ENCODE peak calls at places on chromosome 17, in five cellular contexts. One of them, this sample, is unnamed. For H3K4me1, the result is how much of the 10 kb centered on the place peaks cover.

GRCh38 chr17:41775394-41776226 is 10.9 kb downstream of the JUP start:
- DNase-seq in tibial artery: no peak
- DNase-seq in mesenchymal stem cell: no peak
- DNase-seq in lung: no peak
- DNase-seq in transverse colon: peak
- DNase-seq in this sample: no peak

GRCh38 chr17:6936370-6937028 is 59.4 kb upstream of the ALOX12 start:
- DNase-seq in tibial artery: peak
- DNase-seq in mesenchymal stem cell: no peak
- DNase-seq in lung: peak
- DNase-seq in transverse colon: peak
- DNase-seq in this sample: no peak

GRCh38 chr17:6654816-6655731 is 3.5 kb downstream of the C17orf100 start:
- DNase-seq in tibial artery: no peak
- DNase-seq in mesenchymal stem cell: peak
- DNase-seq in lung: peak
- DNase-seq in transverse colon: peak
- DNase-seq in this sample: no peak

GRCh38 chr17:75096082-75096625 is 8.4 kb downstream of the SLC16A5 start:
- DNase-seq in tibial artery: peak
- DNase-seq in mesenchymal stem cell: peak
- DNase-seq in lung: peak
- DNase-seq in transverse colon: peak
- DNase-seq in this sample: peak

GRCh38 chr17:385195-385835 is 32.7 kb upstream of the RPH3AL start:
- DNase-seq in tibial artery: peak
- DNase-seq in mesenchymal stem cell: peak
- DNase-seq in lung: peak
- DNase-seq in transverse colon: peak
- DNase-seq in this sample: peak

GRCh38 chr17:74012465-74012864 is 191.0 kb upstream of the RPL38 start:
- DNase-seq in tibial artery: no peak
- DNase-seq in mesenchymal stem cell: no peak
- DNase-seq in lung: no peak
- DNase-seq in transverse colon: no peak
- DNase-seq in this sample: no peak

GRCh38 chr17:79843917-79844815 is 4.9 kb upstream of the CBX4 start:
- DNase-seq in tibial artery: peak
- DNase-seq in mesenchymal stem cell: peak
- DNase-seq in lung: no peak
- DNase-seq in transverse colon: peak
- DNase-seq in this sample: peak

GRCh38 chr17:18362509-18363020 is 785 bp downstream of the SHMT1 start:
- DNase-seq in tibial artery: peak
- DNase-seq in mesenchymal stem cell: peak
- DNase-seq in lung: peak
- DNase-seq in transverse colon: peak
- DNase-seq in this sample: peak

GRCh38 chr17:80529904-80530292 is 14.7 kb upstream of the RPTOR start:
- DNase-seq in tibial artery: no peak
- DNase-seq in mesenchymal stem cell: no peak
- DNase-seq in lung: no peak
- DNase-seq in transverse colon: no peak
- DNase-seq in this sample: no peak

GRCh38 chr17:65121916-65122821 is 15.0 kb upstream of the RGS9 start:
- DNase-seq in tibial artery: no peak
- DNase-seq in mesenchymal stem cell: no peak
- DNase-seq in lung: no peak
- DNase-seq in transverse colon: peak
- DNase-seq in this sample: no peak

GRCh38 chr17:1399366-1399678 is 700 bp downstream of the YWHAE start:
- DNase-seq in tibial artery: peak
- DNase-seq in mesenchymal stem cell: no peak
- DNase-seq in lung: no peak
- DNase-seq in transverse colon: no peak
- DNase-seq in this sample: peak

GRCh38 chr17:56681561-56682266 is 88.2 kb downstream of the NOG start:
- DNase-seq in tibial artery: no peak
- DNase-seq in mesenchymal stem cell: peak
- DNase-seq in lung: no peak
- DNase-seq in transverse colon: no peak
- DNase-seq in this sample: no peak

GRCh38 chr17:57956311-57957119 is 1.3 kb upstream of the CUEDC1 start:
- DNase-seq in tibial artery: no peak
- DNase-seq in mesenchymal stem cell: no peak
- DNase-seq in lung: no peak
- DNase-seq in transverse colon: no peak
- DNase-seq in this sample: peak

GRCh38 chr17:83192161-83192788 is 112.9 kb downstream of the METRNL start:
- DNase-seq in tibial artery: peak
- DNase-seq in mesenchymal stem cell: peak
- DNase-seq in lung: no peak
- DNase-seq in transverse colon: peak
- DNase-seq in this sample: peak

GRCh38 chr17:59498421-59499307 is 66.7 kb upstream of the DHX40 start:
- DNase-seq in tibial artery: no peak
- DNase-seq in mesenchymal stem cell: no peak
- DNase-seq in lung: no peak
- DNase-seq in transverse colon: no peak
- DNase-seq in this sample: no peak

GRCh38 chr17:10769840-10770239 is 34.1 kb downstream of the TMEM238L start:
- DNase-seq in tibial artery: no peak
- DNase-seq in mesenchymal stem cell: no peak
- DNase-seq in lung: no peak
- DNase-seq in transverse colon: no peak
- DNase-seq in this sample: no peak

GRCh38 chr17:27518048-27518447 is 61.8 kb downstream of the KSR1 start:
- DNase-seq in tibial artery: no peak
- DNase-seq in mesenchymal stem cell: no peak
- DNase-seq in lung: no peak
- DNase-seq in transverse colon: no peak
- DNase-seq in this sample: no peak

GRCh38 chr17:3385869-3386816 is at the start of gene OR3A2:
- DNase-seq in tibial artery: no peak
- DNase-seq in mesenchymal stem cell: no peak
- DNase-seq in lung: no peak
- DNase-seq in transverse colon: no peak
- DNase-seq in this sample: no peak

GRCh38 chr17:56593073-56593740 is at the start of gene NOG:
- DNase-seq in tibial artery: peak
- DNase-seq in mesenchymal stem cell: peak
- DNase-seq in lung: peak
- DNase-seq in transverse colon: no peak
- DNase-seq in this sample: peak

GRCh38 chr17:72270530-72270929 is 149.7 kb downstream of the SOX9 start:
- DNase-seq in tibial artery: peak
- DNase-seq in mesenchymal stem cell: peak
- DNase-seq in lung: peak
- DNase-seq in transverse colon: no peak
- DNase-seq in this sample: peak

GRCh38 chr17:8832711-8833352 is 33.7 kb upstream of the MFSD6L start:
- DNase-seq in tibial artery: no peak
- DNase-seq in mesenchymal stem cell: no peak
- DNase-seq in lung: no peak
- DNase-seq in transverse colon: peak
- DNase-seq in this sample: no peak

GRCh38 chr17:72421128-72422092 is 300.6 kb downstream of the SOX9 start:
- DNase-seq in tibial artery: no peak
- DNase-seq in mesenchymal stem cell: peak
- DNase-seq in lung: peak
- DNase-seq in transverse colon: peak
- DNase-seq in this sample: no peak

DNA sequence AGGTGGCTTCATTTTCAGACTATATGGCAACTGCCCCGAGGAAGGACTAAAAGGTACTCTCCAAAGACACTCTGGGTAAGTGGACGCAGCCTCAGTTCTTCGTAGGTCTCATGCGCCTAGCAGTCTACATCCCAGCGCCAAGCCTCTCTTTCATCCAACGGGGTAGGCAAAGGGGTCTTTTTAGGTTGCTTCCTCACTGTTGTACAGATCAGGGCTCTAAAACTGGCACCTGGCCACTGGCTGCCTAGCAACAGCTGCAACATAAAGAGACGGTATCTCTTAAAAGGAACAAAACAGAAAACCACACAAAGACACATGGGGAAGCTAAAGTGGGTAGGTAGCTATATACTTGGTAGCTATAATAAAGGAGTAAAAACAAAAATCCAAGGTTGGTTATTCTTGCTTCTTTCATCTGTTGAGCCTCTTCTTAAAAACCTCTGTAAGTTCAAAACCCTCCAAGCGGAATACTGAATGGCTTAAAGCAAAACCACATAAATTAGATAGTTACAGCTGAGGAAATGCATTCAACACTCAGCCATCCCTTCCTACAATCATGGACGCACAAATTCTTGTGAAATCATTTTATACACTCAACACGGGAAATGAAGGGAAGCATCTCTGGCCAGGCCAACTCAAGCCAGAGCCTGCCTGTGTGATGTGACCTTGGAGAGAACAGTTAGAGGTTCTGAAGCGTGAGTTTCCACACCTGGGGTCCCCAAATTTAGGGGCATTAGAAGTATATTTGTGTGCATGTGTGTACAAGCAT is 22.7 kb downstream of the CYTH1 start:
- DNase-seq in tibial artery: peak
- DNase-seq in mesenchymal stem cell: peak
- DNase-seq in lung: no peak
- DNase-seq in transverse colon: peak
- DNase-seq in this sample: no peak
- H3K4me1 ChIP-seq in tibial artery: under half
- H3K4me1 ChIP-seq in mesenchymal stem cell: under half
- H3K4me1 ChIP-seq in lung: under half
- H3K4me1 ChIP-seq in transverse colon: under half
- H3K4me1 ChIP-seq in this sample: under half

GRCh38 chr17:32486091-32486700 is 597 bp upstream of the CDK5R1 start:
- DNase-seq in tibial artery: peak
- DNase-seq in mesenchymal stem cell: peak
- DNase-seq in lung: peak
- DNase-seq in transverse colon: peak
- DNase-seq in this sample: peak
- H3K4me1 ChIP-seq in tibial artery: under half
- H3K4me1 ChIP-seq in mesenchymal stem cell: under half
- H3K4me1 ChIP-seq in lung: under half
- H3K4me1 ChIP-seq in transverse colon: under half
- H3K4me1 ChIP-seq in this sample: under half

DNA sequence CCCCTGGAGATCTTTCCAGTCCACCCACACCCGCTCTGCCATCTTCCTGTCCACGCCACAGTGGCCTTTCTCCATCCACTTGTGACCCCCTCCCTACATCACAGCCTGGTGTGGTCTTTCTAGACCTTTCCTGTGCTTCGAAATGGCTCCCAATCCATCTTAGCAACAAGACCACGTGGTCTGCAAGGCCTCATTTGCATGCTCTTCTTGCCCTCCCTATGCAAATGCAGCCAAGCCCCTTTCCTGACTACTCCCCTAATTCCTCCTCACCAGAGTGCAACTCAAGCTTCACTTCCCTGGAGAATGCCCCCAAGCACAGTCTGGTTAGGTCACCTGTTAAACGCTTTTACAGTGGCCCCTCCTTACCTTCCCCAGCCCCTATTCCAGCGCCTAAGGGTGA is 6.1 kb downstream of the PPP1R9B start:
- DNase-seq in tibial artery: no peak
- DNase-seq in mesenchymal stem cell: no peak
- DNase-seq in lung: no peak
- DNase-seq in transverse colon: no peak
- DNase-seq in this sample: no peak
- H3K4me1 ChIP-seq in tibial artery: under half
- H3K4me1 ChIP-seq in mesenchymal stem cell: under half
- H3K4me1 ChIP-seq in lung: under half
- H3K4me1 ChIP-seq in transverse colon: half or more
- H3K4me1 ChIP-seq in this sample: under half

DNA sequence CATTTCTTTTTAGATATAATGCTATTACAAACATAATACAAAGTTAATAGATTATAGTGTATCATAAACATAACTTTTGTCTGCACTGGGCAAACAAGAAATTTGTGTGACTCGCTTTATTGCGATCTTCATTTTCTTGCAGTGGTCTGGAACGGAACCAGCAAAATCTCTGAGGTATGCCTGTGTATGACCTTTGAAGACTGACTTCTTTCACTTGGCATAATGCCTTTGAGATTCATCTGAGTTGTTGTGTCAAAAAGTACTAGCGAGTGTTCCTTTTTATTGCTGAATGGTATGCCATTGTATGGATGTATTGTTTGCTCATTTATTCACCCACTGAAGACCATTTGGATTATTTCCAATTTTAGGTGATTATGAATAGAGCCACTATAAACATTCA is 69.2 kb downstream of the TANC2 start:
- DNase-seq in tibial artery: no peak
- DNase-seq in mesenchymal stem cell: no peak
- DNase-seq in lung: no peak
- DNase-seq in transverse colon: no peak
- DNase-seq in this sample: no peak
- H3K4me1 ChIP-seq in tibial artery: under half
- H3K4me1 ChIP-seq in mesenchymal stem cell: under half
- H3K4me1 ChIP-seq in lung: under half
- H3K4me1 ChIP-seq in transverse colon: under half
- H3K4me1 ChIP-seq in this sample: under half

GRCh38 chr17:66348605-66349165 is 46.3 kb downstream of the PRKCA start:
- DNase-seq in tibial artery: no peak
- DNase-seq in mesenchymal stem cell: peak
- DNase-seq in lung: peak
- DNase-seq in transverse colon: peak
- DNase-seq in this sample: no peak
- H3K4me1 ChIP-seq in tibial artery: under half
- H3K4me1 ChIP-seq in mesenchymal stem cell: under half
- H3K4me1 ChIP-seq in lung: under half
- H3K4me1 ChIP-seq in transverse colon: half or more
- H3K4me1 ChIP-seq in this sample: under half

GRCh38 chr17:29714146-29714545 is 91.4 kb upstream of the CORO6 start:
- DNase-seq in tibial artery: no peak
- DNase-seq in mesenchymal stem cell: no peak
- DNase-seq in lung: no peak
- DNase-seq in transverse colon: no peak
- DNase-seq in this sample: no peak

GRCh38 chr17:29710891-29711418 is 88.2 kb upstream of the CORO6 start:
- DNase-seq in tibial artery: peak
- DNase-seq in mesenchymal stem cell: peak
- DNase-seq in lung: no peak
- DNase-seq in transverse colon: no peak
- DNase-seq in this sample: no peak

GRCh38 chr17:29713626-29714025 is 90.9 kb upstream of the CORO6 start:
- DNase-seq in tibial artery: no peak
- DNase-seq in mesenchymal stem cell: no peak
- DNase-seq in lung: no peak
- DNase-seq in transverse colon: no peak
- DNase-seq in this sample: no peak

GRCh38 chr17:29711588-29712385 is 89.1 kb upstream of the CORO6 start:
- DNase-seq in tibial artery: no peak
- DNase-seq in mesenchymal stem cell: no peak
- DNase-seq in lung: no peak
- DNase-seq in transverse colon: no peak
- DNase-seq in this sample: no peak

DNA sequence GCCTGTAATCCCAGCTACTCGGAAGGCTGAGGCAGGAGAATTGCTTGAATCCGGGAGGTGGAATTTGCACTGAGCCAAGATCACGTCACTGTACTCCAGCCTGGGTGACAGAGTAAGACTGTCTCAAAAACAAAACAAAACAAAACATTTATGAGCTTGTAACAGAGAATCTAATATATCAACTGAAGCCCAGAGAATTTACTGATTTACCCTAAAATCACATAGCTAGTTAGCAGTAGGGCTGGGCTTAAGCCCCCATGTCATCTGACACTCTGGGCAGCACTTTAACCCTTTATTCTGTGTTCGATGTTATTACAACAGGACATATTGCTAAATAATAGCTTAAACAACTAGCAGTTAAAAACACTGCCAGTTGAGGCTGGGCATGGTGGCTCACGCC is 90.0 kb upstream of the CORO6 start:
- DNase-seq in tibial artery: no peak
- DNase-seq in mesenchymal stem cell: no peak
- DNase-seq in lung: no peak
- DNase-seq in transverse colon: no peak
- DNase-seq in this sample: no peak
- H3K4me1 ChIP-seq in tibial artery: under half
- H3K4me1 ChIP-seq in mesenchymal stem cell: under half
- H3K4me1 ChIP-seq in lung: under half
- H3K4me1 ChIP-seq in transverse colon: under half
- H3K4me1 ChIP-seq in this sample: under half